ENCODE peak calls at places on chromosomes 5 and 9, in ten cellular contexts. W is tibial artery, Z is IMR-90, O is astrocyte of the cerebellum, S is fibroblast of lung, M is A549, E is RWPE2, N is HFFc6, G is MCF 10A, J is prostate gland. X is an unnamed sample.

GRCh38 chr9:134033516-134034214 is 8.4 kb downstream of the BRD3OS start:
- DNase-seq in G (no peak), J (no peak), Z (no peak), E (no peak), S (no peak), O (no peak), M (no peak), W (no peak), N (no peak), X (no peak)

GRCh38 chr5:75337366-75338021 is 474 bp downstream of the HMGCR start:
- DNase-seq in S (peak; percentile 11), Z (no peak), G (peak; percentile 24), O (no peak), M (peak; percentile 13), W (peak; percentile 37), J (peak; percentile 19), N (no peak), E (peak; percentile 68), X (peak; percentile 4)

GRCh38 chr5:60856059-60856458 is 12.0 kb upstream of the ELOVL7 start:
- DNase-seq in G (peak; percentile 60), N (peak; percentile 18), E (no peak), S (peak; percentile 72), Z (peak; percentile 29), O (no peak), W (no peak), M (no peak), J (no peak), X (peak; percentile 68)

GRCh38 chr5:84168841-84169240 is 215.8 kb downstream of the EDIL3 start:
- DNase-seq in G (no peak), Z (peak; percentile 5), S (no peak), W (no peak), E (no peak), O (no peak), J (no peak), N (no peak), M (no peak), X (no peak)

GRCh38 chr9:117359910-117360309 is 54.9 kb downstream of the ASTN2 start:
- DNase-seq in S (no peak), Z (no peak), G (no peak), W (no peak), M (no peak), E (no peak), J (no peak), N (no peak), O (no peak), X (no peak)

GRCh38 chr9:385818-386398 is 171.2 kb downstream of the DOCK8 start:
- DNase-seq in G (peak; percentile 80), E (no peak), W (peak; percentile 31), J (peak; percentile 48), Z (peak; percentile 52), O (peak; percentile 42), M (peak; percentile 71), S (peak; percentile 55), N (peak; percentile 39), X (peak; percentile 46)

GRCh38 chr5:154368041-154368800 is 77.6 kb upstream of the SAP30L start:
- DNase-seq in S (peak; percentile 89), J (peak; percentile 12), W (peak; percentile 58), N (peak; percentile 91), M (peak; percentile 84), Z (peak; percentile 95), G (peak; percentile 98), E (peak; percentile 78), O (peak; percentile 95), X (peak; percentile 96)

GRCh38 chr9:127130661-127131538 is 8.5 kb upstream of the ANGPTL2 start:
- DNase-seq in W (peak; percentile 67), E (no peak), M (no peak), J (no peak), O (peak; percentile 90), Z (peak; percentile 97), N (peak; percentile 87), S (peak; percentile 94), G (peak; percentile 91), X (peak; percentile 99)

GRCh38 chr5:137696481-137696880 is 39.4 kb downstream of the KLHL3 start:
- DNase-seq in E (no peak), Z (peak; percentile 63), W (no peak), O (no peak), N (no peak), J (no peak), G (no peak), M (no peak), S (peak; percentile 15), X (no peak)

GRCh38 chr9:109477269-109478203 is 20.6 kb downstream of the PTPN3 start:
- DNase-seq in Z (no peak), E (peak; percentile 77), J (no peak), W (no peak), O (no peak), S (no peak), G (peak; percentile 56), M (peak; percentile 87), N (no peak), X (no peak)

GRCh38 chr5:57466544-57466943 is 16.1 kb downstream of the ACTBL2 start:
- DNase-seq in W (no peak), G (no peak), Z (no peak), S (no peak), O (no peak), M (no peak), E (no peak), N (no peak), J (no peak), X (no peak)

GRCh38 chr9:96719538-96720315 is 58.2 kb downstream of the ZNF510 start:
- DNase-seq in N (no peak), Z (no peak), S (no peak), M (no peak), J (no peak), W (no peak), E (peak; percentile 77), O (no peak), G (no peak), X (no peak)

GRCh38 chr5:109390188-109390587 is 19.6 kb downstream of the PJA2 start:
- DNase-seq in O (no peak), N (no peak), W (no peak), Z (no peak), M (no peak), S (no peak), G (no peak), E (no peak), J (no peak), X (no peak)
- TF ChIP-seq CTCF in O (no peak), N (no peak), W (no peak), Z (no peak), M (no peak), S (no peak), G (no peak), E (no peak), J (no peak), X (no peak)

GRCh38 chr5:152527358-152528048 is 122.4 kb upstream of the NMUR2 start:
- DNase-seq in M (no peak), J (no peak), Z (no peak), O (no peak), E (no peak), W (no peak), N (no peak), S (no peak), G (no peak), X (no peak)

GRCh38 chr5:152529456-152529855 is 124.4 kb upstream of the NMUR2 start:
- DNase-seq in W (no peak), G (no peak), N (no peak), O (no peak), S (no peak), J (no peak), E (no peak), M (no peak), Z (no peak), X (no peak)

DNA sequence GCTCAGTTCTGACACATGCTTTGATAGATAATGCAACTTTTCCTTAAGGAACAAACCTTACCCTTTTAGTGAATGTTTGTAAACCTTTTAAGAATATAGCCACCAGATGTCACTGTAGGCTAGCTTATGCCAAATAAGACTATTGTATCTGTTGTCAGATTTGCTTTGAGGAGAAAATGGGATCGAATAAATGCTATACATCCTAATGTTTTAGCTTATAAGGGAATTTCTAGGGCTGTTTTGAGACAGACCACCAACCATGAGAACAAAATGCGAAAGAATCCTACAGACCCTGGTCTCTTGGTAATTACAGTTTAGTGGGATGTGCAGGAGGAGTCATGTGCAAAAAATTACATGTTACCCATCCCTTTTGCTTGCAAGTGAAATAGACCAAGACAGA is 127.6 kb upstream of the NMUR2 start:
- DNase-seq in S (peak; percentile 76), W (no peak), O (peak; percentile 67), G (peak; percentile 75), Z (peak; percentile 56), J (no peak), E (no peak), N (peak; percentile 62), M (peak; percentile 66), X (peak; percentile 62)
- TF ChIP-seq CTCF in S (peak; percentile 26), W (peak; percentile 75), O (peak; percentile 31), G (peak; percentile 80), Z (peak; percentile 65), J (peak; percentile 55), E (peak; percentile 75), N (peak; percentile 79), M (peak; percentile 67), X (peak; percentile 63)

GRCh38 chr9:131393622-131394463 is at the start of gene PRRC2B:
- DNase-seq in N (peak; percentile 48), W (peak; percentile 75), J (peak; percentile 83), E (peak; percentile 77), Z (peak; percentile 62), M (peak; percentile 86), O (no peak), G (peak; percentile 83), S (peak; percentile 77), X (peak; percentile 77)
- TF ChIP-seq CTCF in N (peak; percentile 74), W (peak; percentile 17), J (peak; percentile 53), E (peak; percentile 91), Z (peak; percentile 57), M (peak; percentile 90), O (peak; percentile 26), G (peak; percentile 65), S (peak; percentile 27), X (no peak)

GRCh38 chr5:37028910-37029309 is 152.3 kb downstream of the NIPBL start:
- DNase-seq in Z (no peak), N (no peak), J (no peak), G (no peak), S (no peak), W (no peak), E (no peak), O (no peak), M (no peak), X (no peak)
- TF ChIP-seq CTCF in Z (no peak), N (no peak), J (no peak), G (no peak), S (no peak), W (no peak), E (no peak), O (no peak), M (no peak), X (no peak)